ENCODE peak calls at places on chromosomes 1 and 21, in nine cellular contexts. N is CD4-positive, alpha-beta memory T cell; R is coronary artery; O is colonic mucosa; I is GM23248; F is breast epithelium; H is GM23338; J is fibroblast of lung; Q is A549. X is an unnamed sample.
A peak's percentile ranks its signal among the peaks of the same experiment; 100 is the strongest.

GRCh38 chr1:117644696-117645311 is 39.0 kb downstream of the TENT5C start:
- DNase-seq in J (no peak), F (no peak), Q (no peak), O (no peak), I (no peak), R (no peak), H (no peak), N (no peak), X (no peak)

GRCh38 chr1:28296401-28297220 is 32.2 kb upstream of the MED18 start:
- DNase-seq in R (no peak), H (peak; percentile 91), I (peak; percentile 37), F (peak; percentile 76), O (peak; percentile 79), J (peak; percentile 29), N (no peak), Q (no peak), X (no peak)

GRCh38 chr1:247390996-247391395 is 25.0 kb upstream of the NLRP3 start:
- DNase-seq in J (no peak), I (no peak), O (no peak), N (no peak), R (no peak), F (no peak), Q (no peak), H (no peak), X (no peak)

GRCh38 chr21:37028579-37028978 is 22.1 kb downstream of the RIPPLY3 start:
- DNase-seq in Q (no peak), J (peak; percentile 26), R (no peak), I (no peak), F (no peak), N (no peak), O (no peak), H (no peak), X (no peak)

GRCh38 chr21:37619464-37619974 is 252.9 kb downstream of the DYRK1A start:
- DNase-seq in F (no peak), Q (no peak), J (no peak), I (no peak), R (no peak), N (no peak), O (no peak), H (no peak), X (no peak)

GRCh38 chr1:92481598-92482403 is 4.9 kb downstream of the GFI1 start:
- DNase-seq in I (peak; percentile 32), R (no peak), Q (no peak), O (peak; percentile 21), N (no peak), H (peak; percentile 43), F (no peak), J (peak; percentile 36), X (no peak)

GRCh38 chr1:41006942-41007865 is 14.3 kb downstream of the SLFNL1 start:
- DNase-seq in I (peak; percentile 66), O (no peak), H (no peak), J (no peak), Q (no peak), R (no peak), F (no peak), N (no peak), X (no peak)

GRCh38 chr1:161166669-161167548 is 683 bp downstream of the PPOX start:
- DNase-seq in F (no peak), O (peak; percentile 43), N (no peak), H (peak; percentile 67), R (peak; percentile 73), J (no peak), Q (no peak), I (peak; percentile 53), X (no peak)

GRCh38 chr21:38323721-38324591 is 67.2 kb downstream of the KCNJ15 start:
- DNase-seq in H (peak; percentile 83), I (peak; percentile 97), O (no peak), F (no peak), Q (no peak), R (peak; percentile 26), N (no peak), J (peak; percentile 70), X (no peak)

GRCh38 chr1:248597589-248597988 is at the start of gene OR2T10:
- DNase-seq in R (no peak), I (no peak), J (no peak), O (no peak), H (no peak), F (no peak), N (no peak), Q (no peak), X (no peak)

GRCh38 chr1:43358121-43358745 is 548 bp upstream of the CDC20 start:
- DNase-seq in Q (peak; percentile 58), F (no peak), R (no peak), H (peak; percentile 82), O (peak; percentile 65), N (no peak), J (peak; percentile 47), I (peak; percentile 58), X (no peak)

GRCh38 chr1:119631086-119631432 is 17.0 kb downstream of the ZNF697 start:
- DNase-seq in N (no peak), H (no peak), R (no peak), Q (no peak), O (no peak), F (no peak), I (no peak), J (no peak), X (no peak)

GRCh38 chr1:36475341-36475740 is 7.4 kb downstream of the CSF3R start:
- DNase-seq in Q (no peak), R (no peak), N (no peak), J (no peak), O (no peak), I (no peak), F (no peak), H (no peak), X (no peak)

DNA sequence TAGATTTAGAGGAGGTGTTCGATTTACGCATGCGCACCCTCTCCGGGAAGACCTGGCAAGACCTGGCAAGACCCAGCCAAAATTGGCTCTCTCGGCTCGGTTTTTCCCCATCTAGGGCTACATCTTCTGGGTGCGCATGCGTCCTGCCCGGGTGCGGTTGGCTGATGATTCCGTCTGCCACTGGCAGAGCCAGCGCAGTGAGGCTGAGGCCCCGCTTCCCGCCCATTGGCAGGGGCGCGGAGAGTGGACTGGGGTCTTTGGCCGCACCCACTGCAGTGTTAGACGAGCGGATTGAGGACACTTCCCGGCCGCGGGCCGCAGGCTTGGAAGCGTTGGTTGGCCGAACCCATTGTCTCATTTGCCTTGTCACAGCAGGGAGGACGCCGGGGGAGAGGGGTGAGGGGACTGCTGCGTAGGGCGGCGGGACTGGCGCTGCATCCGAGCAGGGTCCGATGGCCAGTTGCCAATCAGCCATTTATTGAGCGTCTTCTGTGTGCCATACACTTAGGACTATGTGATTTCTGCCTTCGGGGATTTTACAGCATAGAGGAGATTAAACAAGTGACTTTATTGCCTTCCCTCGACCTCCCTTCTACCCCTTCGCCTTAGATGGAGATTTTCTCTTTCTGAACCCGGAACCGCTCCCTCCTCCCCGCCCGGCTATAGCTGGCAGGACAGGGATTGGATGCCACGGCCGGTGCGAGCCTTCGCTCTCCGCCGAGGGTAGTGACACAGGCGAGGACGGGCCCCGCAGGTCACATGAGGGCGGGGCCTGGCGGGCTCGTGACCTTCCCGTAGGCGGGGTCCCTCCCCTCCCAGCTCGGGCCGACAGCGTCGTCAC is 43.7 kb downstream of the MEF2D start:
- DNase-seq in J (peak; percentile 99), O (peak; percentile 98), H (peak; percentile 99), N (peak; percentile 99), I (peak; percentile 99), Q (peak; percentile 99), R (peak; percentile 99), F (peak; percentile 99), X (peak; percentile 100)
- H3K27ac ChIP-seq in J (peak overlapping the region; percentile 91), O (peak overlapping the region; percentile 99), H (peak overlapping the region; percentile 93), N (peak overlapping the region; percentile 99), I (peak overlapping the region; percentile 99), Q (peak overlapping the region; percentile 97), R (peak overlapping the region; percentile 100), F (peak overlapping the region; percentile 99), X (peak overlapping the region; percentile 100)

GRCh38 chr1:53412285-53413174 is 46.7 kb upstream of the DMRTB1 start:
- DNase-seq in J (no peak), Q (no peak), I (no peak), H (no peak), N (no peak), F (no peak), O (no peak), R (no peak), X (no peak)
- H3K4me3 ChIP-seq in J (no peak overlapping the region), Q (no peak overlapping the region), I (no peak overlapping the region), H (no peak overlapping the region), N (peak overlapping the region; percentile 2), F (no peak overlapping the region), O (no peak overlapping the region), R (no peak overlapping the region), X (no peak overlapping the region)

DNA sequence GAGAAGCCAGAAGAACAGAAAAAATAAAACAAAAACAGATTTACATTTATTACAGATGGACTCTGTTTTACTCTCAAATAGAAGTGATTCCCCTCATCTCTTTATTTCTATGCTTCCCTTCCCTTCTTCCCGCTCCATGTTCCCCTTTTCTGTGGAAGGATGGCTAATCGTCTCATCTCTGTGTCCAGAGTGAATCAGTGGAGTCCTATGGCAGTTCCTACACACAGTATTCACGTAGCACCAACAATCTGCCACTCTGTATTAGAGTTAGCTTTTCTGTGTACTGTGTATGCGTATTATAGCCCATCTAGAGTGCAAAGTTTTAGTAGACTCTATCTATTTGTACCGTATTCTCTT is 6.8 kb upstream of the ERO1B start:
- DNase-seq in J (no peak), N (no peak), H (no peak), I (no peak), R (no peak), F (no peak), O (no peak), Q (no peak), X (no peak)
- H3K27ac ChIP-seq in J (no peak overlapping the region), N (no peak overlapping the region), H (no peak overlapping the region), I (no peak overlapping the region), R (no peak overlapping the region), F (no peak overlapping the region), O (no peak overlapping the region), Q (no peak overlapping the region), X (no peak overlapping the region)

GRCh38 chr1:8368956-8369639 is 51.2 kb downstream of the SLC45A1 start:
- DNase-seq in H (no peak), R (no peak), F (no peak), O (no peak), N (no peak), J (no peak), Q (no peak), I (no peak), X (peak; percentile 47)

GRCh38 chr1:8373547-8374270 is 55.8 kb downstream of the SLC45A1 start:
- DNase-seq in J (peak; percentile 78), O (peak; percentile 48), F (peak; percentile 55), N (no peak), I (peak; percentile 95), R (peak; percentile 92), Q (no peak), H (peak; percentile 40), X (peak; percentile 92)

GRCh38 chr1:8371372-8371991 is 53.6 kb downstream of the SLC45A1 start:
- DNase-seq in F (no peak), N (no peak), Q (no peak), H (no peak), I (peak; percentile 16), R (no peak), O (no peak), J (peak; percentile 43), X (peak; percentile 60)

GRCh38 chr1:8370046-8370881 is 52.4 kb downstream of the SLC45A1 start:
- DNase-seq in O (no peak), J (no peak), H (peak; percentile 65), I (peak; percentile 13), Q (no peak), F (peak; percentile 27), R (peak; percentile 31), N (no peak), X (no peak)

DNA sequence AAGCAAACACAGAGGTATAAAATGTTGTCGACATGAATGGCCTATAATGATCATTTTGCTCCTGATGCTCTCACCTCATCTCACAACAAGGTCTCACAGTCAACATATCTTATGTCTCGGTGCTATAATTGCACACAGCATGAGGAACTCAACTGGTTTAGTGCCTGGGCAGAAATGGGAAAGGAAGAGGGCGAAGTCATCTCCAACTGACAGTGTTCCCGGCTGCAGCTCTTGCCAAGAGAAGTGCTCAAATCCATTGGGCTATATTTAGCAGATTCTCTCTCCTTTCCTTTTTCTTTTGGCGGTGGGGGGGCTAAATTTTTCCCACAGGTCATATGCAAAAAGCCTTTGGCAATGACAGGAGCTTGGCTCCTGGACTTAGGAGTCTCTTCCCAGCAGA is 53.0 kb downstream of the SLC45A1 start:
- DNase-seq in I (peak; percentile 55), Q (no peak), F (peak; percentile 39), J (no peak), N (no peak), H (no peak), O (no peak), R (no peak), X (no peak)
- H3K4me3 ChIP-seq in I (no peak overlapping the region), Q (no peak overlapping the region), F (peak overlapping the region; percentile 21), J (no peak overlapping the region), N (no peak overlapping the region), H (peak overlapping the region; percentile 18), O (no peak overlapping the region), R (peak overlapping the region; percentile 55), X (no peak overlapping the region)